ENCODE peak calls at places on chromosome 21, in four cellular contexts. One of them, this sample, is unnamed.

GRCh38 chr21:46634966-46635323 is 529 bp upstream of the PRMT2 start:
- DNase-seq in upper lobe of right lung: no peak
- DNase-seq in AG09309: peak
- DNase-seq in cardiac muscle cell: peak
- DNase-seq in this sample: peak

GRCh38 chr21:14968029-14968428 is 96.8 kb downstream of the NRIP1 start:
- DNase-seq in upper lobe of right lung: no peak
- DNase-seq in AG09309: no peak
- DNase-seq in cardiac muscle cell: no peak
- DNase-seq in this sample: no peak

GRCh38 chr21:36945496-36946138 is 20.9 kb downstream of the HLCS start:
- DNase-seq in upper lobe of right lung: no peak
- DNase-seq in AG09309: peak
- DNase-seq in cardiac muscle cell: no peak
- DNase-seq in this sample: peak

GRCh38 chr21:25639167-25639921 is at the start of gene JAM2:
- DNase-seq in upper lobe of right lung: peak
- DNase-seq in AG09309: no peak
- DNase-seq in cardiac muscle cell: peak
- DNase-seq in this sample: peak

GRCh38 chr21:26087223-26087918 is 83.2 kb downstream of the APP start:
- DNase-seq in upper lobe of right lung: no peak
- DNase-seq in AG09309: no peak
- DNase-seq in cardiac muscle cell: no peak
- DNase-seq in this sample: no peak

GRCh38 chr21:30580132-30580531 is 10.1 kb downstream of the KRTAP22-2 start:
- DNase-seq in upper lobe of right lung: no peak
- DNase-seq in AG09309: no peak
- DNase-seq in cardiac muscle cell: no peak
- DNase-seq in this sample: no peak

GRCh38 chr21:20720623-20721022 is 277.6 kb upstream of the NCAM2 start:
- DNase-seq in upper lobe of right lung: no peak
- DNase-seq in AG09309: no peak
- DNase-seq in cardiac muscle cell: no peak
- DNase-seq in this sample: peak

GRCh38 chr21:15751037-15751436 is 21.3 kb downstream of the USP25 start:
- DNase-seq in upper lobe of right lung: no peak
- DNase-seq in AG09309: no peak
- DNase-seq in cardiac muscle cell: no peak
- DNase-seq in this sample: no peak

GRCh38 chr21:30340714-30341573 is 3.5 kb upstream of the KRTAP27-1 start:
- DNase-seq in upper lobe of right lung: no peak
- DNase-seq in AG09309: no peak
- DNase-seq in cardiac muscle cell: peak
- DNase-seq in this sample: peak

GRCh38 chr21:36550761-36551160 is 70.8 kb upstream of the CLDN14 start:
- DNase-seq in upper lobe of right lung: no peak
- DNase-seq in AG09309: no peak
- DNase-seq in cardiac muscle cell: no peak
- DNase-seq in this sample: no peak

GRCh38 chr21:43771698-43772367 is 4.3 kb downstream of the CSTB start:
- DNase-seq in upper lobe of right lung: no peak
- DNase-seq in AG09309: no peak
- DNase-seq in cardiac muscle cell: no peak
- DNase-seq in this sample: no peak

GRCh38 chr21:25625036-25625435 is 14.0 kb upstream of the JAM2 start:
- DNase-seq in upper lobe of right lung: no peak
- DNase-seq in AG09309: no peak
- DNase-seq in cardiac muscle cell: no peak
- DNase-seq in this sample: peak

GRCh38 chr21:18832950-18833349 is 429.4 kb upstream of the TMPRSS15 start:
- DNase-seq in upper lobe of right lung: no peak
- DNase-seq in AG09309: no peak
- DNase-seq in cardiac muscle cell: peak
- DNase-seq in this sample: peak

GRCh38 chr21:32978346-32979270 is 47.1 kb upstream of the OLIG2 start:
- DNase-seq in upper lobe of right lung: no peak
- DNase-seq in AG09309: no peak
- DNase-seq in cardiac muscle cell: no peak
- DNase-seq in this sample: no peak

GRCh38 chr21:18468775-18469174 is 65.2 kb upstream of the TMPRSS15 start:
- DNase-seq in upper lobe of right lung: no peak
- DNase-seq in AG09309: no peak
- DNase-seq in cardiac muscle cell: no peak
- DNase-seq in this sample: no peak

GRCh38 chr21:26070822-26071425 is 99.6 kb downstream of the APP start:
- DNase-seq in upper lobe of right lung: no peak
- DNase-seq in AG09309: peak
- DNase-seq in cardiac muscle cell: no peak
- DNase-seq in this sample: peak

GRCh38 chr21:39082656-39083376 is 100.4 kb downstream of the PSMG1 start:
- DNase-seq in upper lobe of right lung: no peak
- DNase-seq in AG09309: no peak
- DNase-seq in cardiac muscle cell: no peak
- DNase-seq in this sample: no peak
- TF ChIP-seq CTCF in upper lobe of right lung: no peak
- TF ChIP-seq CTCF in AG09309: no peak
- TF ChIP-seq CTCF in cardiac muscle cell: no peak
- TF ChIP-seq CTCF in this sample: no peak

GRCh38 chr21:42460391-42461184 is 35.4 kb downstream of the RSPH1 start:
- DNase-seq in upper lobe of right lung: no peak
- DNase-seq in AG09309: no peak
- DNase-seq in cardiac muscle cell: no peak
- DNase-seq in this sample: no peak
- H3K4me3 ChIP-seq in upper lobe of right lung: no peak
- H3K4me3 ChIP-seq in AG09309: no peak
- H3K4me3 ChIP-seq in cardiac muscle cell: no peak
- H3K4me3 ChIP-seq in this sample: no peak

GRCh38 chr21:31786164-31786920 is 54.4 kb upstream of the SCAF4 start:
- DNase-seq in upper lobe of right lung: no peak
- DNase-seq in AG09309: no peak
- DNase-seq in cardiac muscle cell: no peak
- DNase-seq in this sample: no peak
- TF ChIP-seq CTCF in upper lobe of right lung: no peak
- TF ChIP-seq CTCF in AG09309: no peak
- TF ChIP-seq CTCF in cardiac muscle cell: no peak
- TF ChIP-seq CTCF in this sample: no peak

DNA sequence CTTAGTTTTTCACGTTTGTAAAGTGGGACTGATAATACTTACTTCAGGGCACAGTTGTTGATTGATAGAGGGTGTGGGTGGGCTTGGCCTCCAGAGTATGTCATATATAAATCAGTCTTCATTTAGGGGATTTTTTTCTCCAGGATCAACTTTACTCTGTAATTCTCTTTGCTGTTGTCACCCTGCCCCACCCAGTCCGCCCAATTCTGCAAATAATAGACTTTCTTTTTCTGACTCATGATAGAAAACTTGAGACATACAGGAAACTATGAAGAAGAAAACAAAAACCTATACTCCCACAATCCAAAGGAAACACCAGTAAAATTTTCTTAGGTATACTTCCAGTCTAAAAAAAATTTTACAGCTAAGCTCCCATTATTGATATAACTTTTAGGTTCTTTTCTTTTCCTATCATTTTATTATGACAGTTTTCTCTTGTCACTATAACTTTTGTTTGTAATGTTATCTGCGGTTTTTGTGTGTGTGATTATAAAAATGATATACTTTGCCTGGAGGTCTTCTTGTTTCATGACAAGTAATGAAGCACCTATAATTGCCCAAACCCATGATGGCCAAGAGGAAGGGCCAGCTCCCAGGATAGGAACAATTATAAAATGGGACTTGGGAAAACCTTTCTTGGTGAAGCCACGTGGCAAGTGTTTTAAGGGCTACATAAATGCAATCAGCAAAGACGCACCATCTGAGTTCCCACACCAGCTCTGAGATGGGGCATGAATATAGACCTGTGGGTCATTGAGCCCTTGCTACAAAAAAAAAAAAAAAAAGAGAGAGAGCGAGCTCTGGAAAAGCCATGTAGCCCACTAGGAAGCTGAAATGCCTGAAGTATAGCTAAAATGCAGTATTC is 462.4 kb upstream of the RUNX1 start:
- DNase-seq in upper lobe of right lung: no peak
- DNase-seq in AG09309: peak
- DNase-seq in cardiac muscle cell: no peak
- DNase-seq in this sample: peak
- H3K4me3 ChIP-seq in upper lobe of right lung: no peak
- H3K4me3 ChIP-seq in AG09309: no peak
- H3K4me3 ChIP-seq in cardiac muscle cell: no peak
- H3K4me3 ChIP-seq in this sample: no peak

DNA sequence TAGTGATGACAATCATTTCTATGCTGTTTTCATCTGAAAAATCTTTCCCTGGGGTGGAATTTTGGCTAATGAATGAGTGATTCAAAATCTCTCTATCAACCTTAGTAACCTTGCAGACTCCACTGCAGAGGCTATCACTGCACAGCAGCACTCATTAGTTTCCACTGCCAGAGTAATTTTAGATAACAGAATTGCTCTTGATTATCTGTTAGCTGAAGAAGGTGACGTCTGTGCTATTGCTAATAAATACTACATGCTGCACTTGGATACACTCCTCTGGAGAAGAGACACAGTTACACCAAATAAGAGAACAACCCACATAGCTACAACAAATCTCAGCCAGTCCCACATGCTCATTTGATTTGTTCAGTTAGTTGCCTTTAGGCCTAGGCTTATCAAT is 1348.4 kb downstream of the NCAM2 start:
- DNase-seq in upper lobe of right lung: no peak
- DNase-seq in AG09309: no peak
- DNase-seq in cardiac muscle cell: no peak
- DNase-seq in this sample: no peak
- TF ChIP-seq CTCF in upper lobe of right lung: no peak
- TF ChIP-seq CTCF in AG09309: no peak
- TF ChIP-seq CTCF in cardiac muscle cell: no peak
- TF ChIP-seq CTCF in this sample: no peak

GRCh38 chr21:45588861-45589491 is 46.7 kb upstream of the SLC19A1 start:
- DNase-seq in upper lobe of right lung: no peak
- DNase-seq in AG09309: no peak
- DNase-seq in cardiac muscle cell: no peak
- DNase-seq in this sample: no peak

GRCh38 chr21:45590726-45591618 is 48.7 kb upstream of the SLC19A1 start:
- DNase-seq in upper lobe of right lung: peak
- DNase-seq in AG09309: no peak
- DNase-seq in cardiac muscle cell: no peak
- DNase-seq in this sample: peak

GRCh38 chr21:45590246-45590725 is 48.0 kb upstream of the SLC19A1 start:
- DNase-seq in upper lobe of right lung: peak
- DNase-seq in AG09309: no peak
- DNase-seq in cardiac muscle cell: peak
- DNase-seq in this sample: peak

GRCh38 chr21:45588086-45588825 is 46.0 kb upstream of the SLC19A1 start:
- DNase-seq in upper lobe of right lung: peak
- DNase-seq in AG09309: no peak
- DNase-seq in cardiac muscle cell: no peak
- DNase-seq in this sample: no peak

DNA sequence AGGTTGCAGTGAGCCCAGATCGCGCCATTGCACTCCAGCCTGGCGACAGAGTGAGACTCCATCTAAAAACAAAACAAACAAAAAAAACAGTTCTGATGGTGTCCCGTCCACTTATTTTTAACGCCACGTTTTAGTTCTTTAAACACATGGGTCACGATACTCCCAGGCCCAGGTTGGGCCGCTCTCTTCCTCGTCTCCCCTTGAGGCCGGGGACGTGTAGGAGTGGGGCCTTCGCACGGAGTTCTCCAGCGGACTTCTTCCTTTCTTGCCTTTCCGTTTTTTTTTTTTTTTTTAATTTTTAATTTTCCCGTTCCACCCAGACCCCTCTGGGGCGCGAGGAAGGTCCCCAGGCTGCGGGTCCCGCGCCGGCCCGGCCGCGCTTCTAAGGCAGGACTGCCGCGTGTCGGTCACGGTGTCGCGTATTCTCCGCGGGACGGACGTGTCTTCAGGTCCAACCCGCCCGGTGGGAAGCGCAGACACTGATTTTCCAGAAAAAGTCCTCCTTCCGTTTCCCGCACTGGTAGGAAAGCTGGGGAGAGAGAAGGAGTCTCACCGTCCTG is 47.5 kb upstream of the SLC19A1 start:
- DNase-seq in upper lobe of right lung: no peak
- DNase-seq in AG09309: no peak
- DNase-seq in cardiac muscle cell: no peak
- DNase-seq in this sample: no peak
- H3K4me3 ChIP-seq in upper lobe of right lung: peak
- H3K4me3 ChIP-seq in AG09309: no peak
- H3K4me3 ChIP-seq in cardiac muscle cell: no peak
- H3K4me3 ChIP-seq in this sample: peak

GRCh38 chr21:42233067-42233981 is 14.4 kb downstream of the ABCG1 start:
- DNase-seq in upper lobe of right lung: peak
- DNase-seq in AG09309: no peak
- DNase-seq in cardiac muscle cell: peak
- DNase-seq in this sample: peak
- TF ChIP-seq CTCF in upper lobe of right lung: peak
- TF ChIP-seq CTCF in AG09309: no peak
- TF ChIP-seq CTCF in cardiac muscle cell: peak
- TF ChIP-seq CTCF in this sample: peak

DNA sequence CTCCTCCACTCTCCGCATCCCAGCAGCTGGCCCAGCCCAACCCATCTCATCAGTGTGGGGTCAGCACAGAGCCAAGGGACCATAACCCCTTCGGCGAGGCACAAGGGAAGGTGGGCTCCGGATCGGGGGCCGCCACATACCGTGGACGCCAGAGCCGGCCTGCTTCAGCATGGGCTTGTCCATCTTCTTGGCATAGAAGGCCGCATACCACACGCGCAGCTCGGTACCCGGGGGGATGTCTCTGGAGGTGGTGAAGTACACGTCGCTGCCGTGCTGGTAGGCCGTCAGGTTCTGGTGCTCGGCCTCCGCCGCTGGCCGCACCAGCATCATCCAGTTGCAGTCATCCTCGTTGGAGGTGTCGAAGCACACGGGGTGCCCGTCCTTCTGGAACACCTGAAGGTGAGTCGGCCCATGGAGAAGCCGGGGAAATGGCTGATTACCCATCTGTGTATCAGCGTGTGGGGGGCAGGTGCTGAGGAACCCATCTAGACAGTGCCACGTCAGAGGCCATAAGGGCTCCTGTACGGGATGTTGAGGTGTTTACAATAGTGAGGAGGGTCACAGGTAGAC is 24.6 kb downstream of the PRDM15 start:
- DNase-seq in upper lobe of right lung: peak
- DNase-seq in AG09309: no peak
- DNase-seq in cardiac muscle cell: no peak
- DNase-seq in this sample: no peak
- H3K4me3 ChIP-seq in upper lobe of right lung: no peak
- H3K4me3 ChIP-seq in AG09309: no peak
- H3K4me3 ChIP-seq in cardiac muscle cell: no peak
- H3K4me3 ChIP-seq in this sample: no peak

DNA sequence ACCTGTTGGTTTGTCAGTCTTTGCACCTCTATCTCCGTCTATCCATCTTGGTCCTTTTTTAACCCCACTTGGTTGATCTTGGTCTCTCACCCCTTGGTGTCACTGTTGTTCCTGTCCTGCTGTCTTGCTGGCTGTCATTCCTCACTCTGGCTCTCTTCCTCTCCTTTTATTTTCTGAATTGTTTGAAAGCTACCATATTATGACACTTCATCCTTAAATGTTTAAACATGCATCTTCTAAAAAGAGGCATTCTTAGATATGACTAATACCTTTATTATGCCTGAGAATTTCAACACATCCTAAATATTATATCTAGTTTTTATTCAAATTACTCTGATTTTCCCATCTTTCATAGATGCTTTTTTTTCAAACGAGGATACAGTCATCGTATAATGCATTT is 37.0 kb downstream of the BACH1 start:
- DNase-seq in upper lobe of right lung: no peak
- DNase-seq in AG09309: no peak
- DNase-seq in cardiac muscle cell: no peak
- DNase-seq in this sample: peak
- TF ChIP-seq CTCF in upper lobe of right lung: no peak
- TF ChIP-seq CTCF in AG09309: no peak
- TF ChIP-seq CTCF in cardiac muscle cell: no peak
- TF ChIP-seq CTCF in this sample: no peak

GRCh38 chr21:38494688-38495087 is 3.6 kb downstream of the ERG start:
- DNase-seq in upper lobe of right lung: no peak
- DNase-seq in AG09309: no peak
- DNase-seq in cardiac muscle cell: no peak
- DNase-seq in this sample: no peak
- H3K4me3 ChIP-seq in upper lobe of right lung: peak
- H3K4me3 ChIP-seq in AG09309: no peak
- H3K4me3 ChIP-seq in cardiac muscle cell: no peak
- H3K4me3 ChIP-seq in this sample: no peak

This sample was measured in fibroblast of pulmonary artery.